ENCODE peak calls at places on chromosomes 16 and 17, in seven cellular contexts. E is neuronal stem cell, V is cardiac muscle cell, A is A549, R is psoas muscle, S is trophoblast cell, X is tibial nerve. J is an unnamed sample.

GRCh38 chr17:55303701-55304145 is 39.0 kb downstream of the HLF start:
- DNase-seq in E (no peak), R (no peak), X (no peak), A (no peak), V (no peak), S (no peak), J (no peak)

GRCh38 chr17:73393962-73394361 is 82.2 kb upstream of the CDC42EP4 start:
- DNase-seq in A (peak; percentile 29), V (no peak), S (no peak), R (no peak), E (no peak), X (no peak), J (no peak)

GRCh38 chr16:11272484-11272883 is 945 bp downstream of the PRM3 start:
- DNase-seq in R (no peak), A (no peak), S (no peak), E (no peak), X (no peak), V (no peak), J (no peak)

GRCh38 chr17:58452738-58453137 is 35.4 kb upstream of the RNF43 start:
- DNase-seq in S (peak; percentile 3), X (no peak), E (no peak), A (no peak), V (no peak), R (no peak), J (no peak)

GRCh38 chr16:54655171-54655590 is 275.5 kb upstream of the IRX5 start:
- DNase-seq in X (peak; percentile 10), R (no peak), E (no peak), V (peak; percentile 55), A (no peak), S (no peak), J (peak; percentile 40)

GRCh38 chr17:38613981-38614779 is 8.4 kb upstream of the SRCIN1 start:
- DNase-seq in R (no peak), E (no peak), A (no peak), V (no peak), S (no peak), X (no peak), J (no peak)

GRCh38 chr16:68901910-68902309 is 58.6 kb downstream of the TANGO6 start:
- DNase-seq in S (no peak), X (no peak), V (no peak), E (no peak), A (peak; percentile 13), R (no peak), J (no peak)

GRCh38 chr17:42618442-42619150 is 9.1 kb downstream of the TUBG1 start:
- DNase-seq in X (no peak), R (peak; percentile 76), E (no peak), A (peak; percentile 65), V (peak; percentile 69), S (peak; percentile 12), J (peak; percentile 18)

GRCh38 chr16:53040788-53041187 is 11.9 kb downstream of the CHD9NB start:
- DNase-seq in A (no peak), X (no peak), V (no peak), E (no peak), S (no peak), R (no peak), J (no peak)

GRCh38 chr17:7932483-7932891 is 481 bp downstream of the CNTROB start:
- DNase-seq in R (peak; percentile 19), X (peak; percentile 22), E (no peak), S (peak; percentile 7), A (peak; percentile 51), V (peak; percentile 41), J (peak; percentile 46)

GRCh38 chr17:82055965-82056728 is 4.4 kb downstream of the GPS1 start:
- DNase-seq in V (no peak), R (no peak), S (no peak), X (no peak), E (no peak), A (no peak), J (no peak)

GRCh38 chr17:49180303-49180702 is 30.1 kb downstream of the GNGT2 start:
- DNase-seq in X (peak; percentile 80), E (peak; percentile 21), V (peak; percentile 52), R (peak; percentile 52), A (peak; percentile 69), S (peak; percentile 74), J (peak; percentile 26)
- H3K9me3 ChIP-seq in X (peaks cover 28% of the 10 kb centered on the region), E (peaks cover 8% of the 10 kb centered on the region), V (peaks cover 3% of the 10 kb centered on the region), R (peaks cover 12% of the 10 kb centered on the region), A (peaks cover 26% of the 10 kb centered on the region), S (peaks cover 20% of the 10 kb centered on the region), J (no peaks in the 10 kb centered on the region)

GRCh38 chr17:5182597-5183409 is 8.9 kb downstream of the ZNF594 start:
- DNase-seq in X (no peak), S (no peak), R (no peak), E (no peak), V (no peak), A (no peak), J (no peak)
- H3K9me3 ChIP-seq in X (peaks cover 100% of the 10 kb centered on the region), S (peaks cover 31% of the 10 kb centered on the region), R (peaks cover 100% of the 10 kb centered on the region), E (peaks cover 52% of the 10 kb centered on the region), V (peaks cover 13% of the 10 kb centered on the region), A (peaks cover 100% of the 10 kb centered on the region), J (peaks cover 96% of the 10 kb centered on the region)

GRCh38 chr17:32429598-32429997 is 14.7 kb upstream of the PSMD11 start:
- DNase-seq in A (no peak), E (no peak), R (no peak), S (no peak), X (no peak), V (no peak), J (no peak)
- H3K9me3 ChIP-seq in A (peaks cover 17% of the 10 kb centered on the region), E (peaks cover 7% of the 10 kb centered on the region), R (no peaks in the 10 kb centered on the region), S (peaks cover 6% of the 10 kb centered on the region), X (peaks cover 8% of the 10 kb centered on the region), V (no peaks in the 10 kb centered on the region), J (no peaks in the 10 kb centered on the region)

GRCh38 chr16:15948532-15949209 is 745 bp upstream of the ABCC1 start:
- DNase-seq in S (no peak), V (no peak), A (no peak), E (no peak), R (no peak), X (no peak), J (no peak)
- H3K9me3 ChIP-seq in S (no peaks in the 10 kb centered on the region), V (no peaks in the 10 kb centered on the region), A (no peaks in the 10 kb centered on the region), E (no peaks in the 10 kb centered on the region), R (no peaks in the 10 kb centered on the region), X (no peaks in the 10 kb centered on the region), J (no peaks in the 10 kb centered on the region)